ENCODE peak calls at places on chromosomes 11 and 22, in four cellular contexts. F, Q, R and L are unnamed samples.

GRCh38 chr11:7603031-7603781 is 70.1 kb downstream of the CYB5R2 start:
- DNase-seq in F (no peak), Q (no peak), R (no peak), L (no peak)

GRCh38 chr11:64649304-64649703 is 58.3 kb downstream of the SLC22A12 start:
- DNase-seq in F (no peak), Q (peak; percentile 9), R (no peak), L (peak; percentile 38)

GRCh38 chr11:61609000-61609969 is 28.4 kb upstream of the SYT7 start:
- DNase-seq in F (no peak), Q (no peak), R (no peak), L (no peak)

GRCh38 chr11:2929511-2929879 is 275 bp upstream of the PHLDA2 start:
- DNase-seq in F (no peak), Q (peak; percentile 87), R (peak; percentile 28), L (no peak)

GRCh38 chr11:43504316-43504950 is 145.7 kb downstream of the TTC17 start:
- DNase-seq in F (no peak), Q (peak; percentile 18), R (no peak), L (no peak)

GRCh38 chr11:419248-420005 is 4.6 kb upstream of the SIGIRR start:
- DNase-seq in F (no peak), Q (no peak), R (no peak), L (no peak)

GRCh38 chr11:24234822-24235508 is 261.9 kb upstream of the LUZP2 start:
- DNase-seq in F (no peak), Q (no peak), R (no peak), L (no peak)

GRCh38 chr22:50031189-50032091 is 18.9 kb upstream of the IL17REL start:
- DNase-seq in F (no peak), Q (no peak), R (no peak), L (no peak)

GRCh38 chr11:108734956-108735559 is 70.2 kb downstream of the DDX10 start:
- DNase-seq in F (no peak), Q (no peak), R (no peak), L (no peak)

GRCh38 chr11:12239396-12240298 is 129.3 kb downstream of the MICAL2 start:
- DNase-seq in F (no peak), Q (no peak), R (no peak), L (no peak)

GRCh38 chr11:32302826-32303225 is 132.5 kb downstream of the WT1 start:
- DNase-seq in F (no peak), Q (peak; percentile 79), R (no peak), L (no peak)

GRCh38 chr11:119460582-119460981 is 37.6 kb upstream of the THY1 start:
- DNase-seq in F (no peak), Q (no peak), R (no peak), L (no peak)

GRCh38 chr11:3834349-3835099 is 6.2 kb downstream of the RHOG start:
- DNase-seq in F (peak; percentile 27), Q (no peak), R (no peak), L (no peak)

GRCh38 chr11:75858613-75859012 is 43.6 kb downstream of the UVRAG start:
- DNase-seq in F (no peak), Q (peak; percentile 14), R (no peak), L (no peak)

GRCh38 chr11:119671048-119671447 is 58.0 kb downstream of the NECTIN1 start:
- DNase-seq in F (peak; percentile 57), Q (no peak), R (no peak), L (peak; percentile 84)

GRCh38 chr11:34655335-34656008 is 34.6 kb downstream of the EHF start:
- DNase-seq in F (no peak), Q (peak; percentile 76), R (no peak), L (no peak)

GRCh38 chr11:119684361-119685072 is 44.5 kb downstream of the NECTIN1 start:
- DNase-seq in F (no peak), Q (peak; percentile 91), R (no peak), L (no peak)

GRCh38 chr11:13210424-13210823 is 67.2 kb upstream of the BMAL1 start:
- DNase-seq in F (peak; percentile 42), Q (peak; percentile 63), R (no peak), L (peak; percentile 56)

GRCh38 chr11:88402784-88403183 is 65.2 kb upstream of the CTSC start:
- DNase-seq in F (no peak), Q (no peak), R (no peak), L (no peak)

GRCh38 chr22:42780070-42780540 is 59.4 kb upstream of the A4GALT start:
- DNase-seq in F (no peak), Q (peak; percentile 72), R (peak; percentile 32), L (peak; percentile 86)

GRCh38 chr22:45341503-45341902 is 31.8 kb downstream of the FAM118A start:
- DNase-seq in F (no peak), Q (no peak), R (no peak), L (no peak)

GRCh38 chr22:43257549-43257948 is 70.6 kb upstream of the TTLL12 start:
- DNase-seq in F (no peak), Q (peak; percentile 9), R (no peak), L (no peak)

GRCh38 chr22:39999144-39999757 is 4.5 kb downstream of the FAM83F start:
- DNase-seq in F (no peak), Q (no peak), R (no peak), L (no peak)

GRCh38 chr22:42959472-42960145 is 55.3 kb downstream of the PACSIN2 start:
- DNase-seq in F (no peak), Q (peak; percentile 83), R (no peak), L (no peak)

DNA sequence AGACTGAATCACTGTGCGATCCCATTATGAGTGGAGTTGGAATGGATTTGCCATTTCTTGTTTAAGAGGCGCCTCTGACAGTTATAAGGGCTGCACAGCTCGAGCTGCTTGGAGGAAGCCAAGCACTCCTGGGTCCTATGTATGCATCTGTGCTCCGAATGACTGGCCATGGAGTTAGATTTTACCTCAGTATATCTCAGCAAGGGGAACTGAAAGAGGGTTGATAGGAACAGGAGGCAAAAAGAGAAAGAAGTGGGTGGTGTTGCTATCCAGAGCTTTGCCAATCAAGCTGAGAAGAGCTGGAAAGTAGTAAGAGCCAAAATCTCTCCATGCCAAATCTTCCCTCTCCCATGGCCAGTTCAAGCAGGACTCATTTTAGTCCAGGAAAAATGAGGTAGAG is 632.0 kb upstream of the KIRREL3 start:
- DNase-seq in F (no peak), Q (no peak), R (no peak), L (no peak)
- H3K9me3 ChIP-seq in F (no peaks in the 10 kb centered on the region), Q (no peaks in the 10 kb centered on the region), R (no peaks in the 10 kb centered on the region), L (no peaks in the 10 kb centered on the region)

GRCh38 chr11:16605440-16605970 is 132.9 kb upstream of the C11orf58 start:
- DNase-seq in F (peak; percentile 16), Q (peak; percentile 42), R (no peak), L (peak; percentile 13)

GRCh38 chr11:16607675-16608644 is 130.5 kb upstream of the C11orf58 start:
- DNase-seq in F (peak; percentile 69), Q (peak; percentile 88), R (no peak), L (no peak)

GRCh38 chr11:16604784-16605439 is 133.5 kb upstream of the C11orf58 start:
- DNase-seq in F (peak; percentile 23), Q (peak; percentile 66), R (no peak), L (no peak)

GRCh38 chr11:16605971-16606783 is 132.3 kb upstream of the C11orf58 start:
- DNase-seq in F (peak; percentile 91), Q (peak; percentile 92), R (peak; percentile 64), L (peak; percentile 82)

DNA sequence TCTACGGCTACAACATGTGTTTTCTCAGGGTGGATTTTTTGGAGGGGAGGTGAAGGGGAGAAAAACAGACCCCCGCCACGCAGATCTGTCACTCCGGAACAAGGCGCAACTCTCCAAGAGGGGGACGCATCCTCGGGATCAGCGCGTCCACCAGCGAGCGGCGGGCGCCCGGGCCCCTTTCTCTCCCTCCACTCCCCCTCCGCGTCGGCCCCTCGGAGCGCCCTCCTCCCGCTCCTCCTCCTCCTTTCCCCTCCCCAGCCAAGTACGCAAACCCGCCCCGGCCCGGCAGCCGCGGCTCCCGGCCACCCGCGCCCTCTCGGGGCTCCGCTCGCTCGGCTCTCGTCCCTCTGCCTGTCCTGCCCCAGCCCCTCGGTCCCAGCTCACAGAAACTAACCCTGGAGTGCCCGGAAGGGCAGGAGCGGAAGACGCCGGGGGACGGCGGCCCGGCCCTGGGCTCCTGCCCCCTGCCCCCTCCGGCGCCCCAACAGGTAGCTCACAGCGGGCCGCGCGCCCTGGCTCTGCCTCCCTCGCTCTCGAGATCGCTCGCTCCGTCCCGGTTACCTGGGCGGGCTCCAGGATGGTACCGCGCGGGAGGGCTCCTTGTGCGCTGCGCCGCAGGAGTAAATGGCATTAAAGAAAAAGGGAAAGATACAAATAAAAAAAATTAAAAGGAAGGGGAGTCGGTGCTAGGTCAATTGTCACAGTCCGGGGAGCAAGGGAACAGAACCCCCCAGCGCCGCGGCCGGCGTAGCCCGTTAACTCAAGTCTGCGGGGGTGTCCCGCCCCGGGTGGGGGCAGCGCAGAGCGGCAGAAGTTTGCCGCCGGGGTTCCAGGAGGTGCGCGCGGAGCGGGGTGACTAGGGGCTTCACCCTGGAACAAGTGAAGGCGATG is 131.4 kb upstream of the C11orf58 start:
- DNase-seq in F (peak; percentile 16), Q (peak; percentile 56), R (no peak), L (no peak)
- H3K4me1 ChIP-seq in F (no peaks in the 10 kb centered on the region), Q (peaks cover 33% of the 10 kb centered on the region), R (peaks cover 31% of the 10 kb centered on the region), L (peaks cover 9% of the 10 kb centered on the region)

DNA sequence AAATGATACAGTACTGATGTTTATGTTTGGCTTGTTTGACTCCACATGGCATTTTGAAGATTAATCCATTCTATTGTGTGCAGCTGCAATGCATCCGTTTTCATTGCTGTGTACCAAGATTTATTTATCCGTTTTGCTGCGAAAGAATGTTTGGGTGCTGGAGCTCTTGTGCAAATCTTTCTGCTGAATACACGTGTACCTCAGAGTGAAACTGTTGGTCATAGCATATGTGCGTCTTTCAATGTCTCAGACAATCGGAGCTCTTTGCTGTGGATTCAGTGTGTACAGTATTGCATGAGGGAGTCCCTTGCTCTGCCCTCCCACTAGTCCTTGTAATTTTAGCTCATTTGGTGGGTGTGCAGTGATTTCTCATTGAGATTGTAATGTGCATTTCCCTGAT is 545.4 kb downstream of the TBC1D22A start:
- DNase-seq in F (no peak), Q (no peak), R (no peak), L (no peak)
- H3K9me3 ChIP-seq in F (no peaks in the 10 kb centered on the region), Q (peaks cover 23% of the 10 kb centered on the region), R (no peaks in the 10 kb centered on the region), L (no peaks in the 10 kb centered on the region)

GRCh38 chr11:47869548-47870393 is 21.6 kb upstream of the NUP160 start:
- DNase-seq in F (no peak), Q (peak; percentile 48), R (no peak), L (no peak)

GRCh38 chr11:47867821-47868220 is 19.7 kb upstream of the NUP160 start:
- DNase-seq in F (no peak), Q (no peak), R (no peak), L (no peak)

GRCh38 chr11:47864910-47865309 is 16.8 kb upstream of the NUP160 start:
- DNase-seq in F (no peak), Q (no peak), R (no peak), L (no peak)

DNA sequence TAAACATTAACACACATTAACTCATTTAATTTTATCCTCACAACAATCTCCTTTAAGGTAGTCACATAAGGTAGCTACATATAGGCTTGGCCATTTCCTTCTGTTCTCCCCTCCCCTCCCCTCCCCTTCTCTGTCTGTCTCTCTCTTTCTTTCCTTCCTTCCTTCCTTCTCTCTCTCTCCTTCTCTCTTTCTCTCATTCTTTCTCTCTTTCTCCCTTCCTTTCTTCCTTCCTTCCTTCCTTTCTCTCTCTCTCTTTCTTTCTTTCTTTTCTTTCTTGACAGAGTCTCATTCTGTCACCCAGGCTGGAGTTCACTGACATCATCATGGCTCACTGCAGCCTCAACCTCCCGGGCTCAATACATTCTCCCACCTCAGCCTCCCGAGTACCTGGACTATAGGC is 22.3 kb upstream of the NUP160 start:
- DNase-seq in F (no peak), Q (no peak), R (no peak), L (no peak)
- H3K4me1 ChIP-seq in F (no peaks in the 10 kb centered on the region), Q (peaks cover 4% of the 10 kb centered on the region), R (no peaks in the 10 kb centered on the region), L (no peaks in the 10 kb centered on the region)

DNA sequence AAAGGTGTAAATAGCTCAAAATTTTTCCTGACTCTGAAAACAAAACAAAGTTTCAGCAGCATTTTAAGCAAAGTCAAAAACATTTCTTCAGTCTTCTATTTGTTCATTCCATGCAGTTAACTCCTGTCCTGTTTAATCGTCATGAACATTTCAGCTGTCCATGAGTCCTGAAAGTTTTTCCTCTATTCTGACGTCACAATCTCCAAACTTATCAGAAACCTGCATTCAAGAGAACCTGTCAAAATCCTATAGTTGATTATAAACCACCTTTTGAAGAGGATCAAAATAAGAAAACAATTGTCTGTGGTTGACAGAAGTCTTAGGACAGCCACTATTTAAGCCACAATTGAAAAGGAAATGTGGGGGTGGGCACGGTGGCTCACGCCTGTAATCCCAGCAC is 15.4 kb downstream of the FOLR3 start:
- DNase-seq in F (no peak), Q (no peak), R (no peak), L (no peak)
- H3K9me3 ChIP-seq in F (no peaks in the 10 kb centered on the region), Q (peaks cover 3% of the 10 kb centered on the region), R (no peaks in the 10 kb centered on the region), L (no peaks in the 10 kb centered on the region)